ENCODE peak calls at places on chromosomes 2 and 18, in ten cellular contexts. A, R, I, T, F, X, L, V, H and Q are unnamed samples.
A peak's percentile ranks its signal among the peaks of the same experiment; 100 is the strongest.

GRCh38 chr2:41722668-41723369 is 325.0 kb upstream of the PKDCC start:
- DNase-seq in A (peak; percentile 33), R (no peak), I (no peak), T (no peak), F (no peak), X (peak; percentile 29), L (peak; percentile 24), V (no peak), H (peak; percentile 56), Q (no peak)

GRCh38 chr2:167177196-167177595 is 288.9 kb downstream of the XIRP2 start:
- DNase-seq in A (no peak), R (no peak), I (no peak), T (no peak), F (no peak), X (no peak), L (no peak), V (no peak), H (no peak), Q (no peak)

GRCh38 chr2:160613466-160614153 is 120.0 kb upstream of the RBMS1 start:
- DNase-seq in A (peak; percentile 34), R (no peak), I (no peak), T (no peak), F (no peak), X (no peak), L (no peak), V (no peak), H (no peak), Q (no peak)

GRCh38 chr2:132761437-132761836 is 91.4 kb upstream of the LYPD1 start:
- DNase-seq in A (no peak), R (no peak), I (no peak), T (no peak), F (no peak), X (no peak), L (no peak), V (no peak), H (no peak), Q (no peak)

GRCh38 chr2:36438454-36438977 is 82.9 kb downstream of the CRIM1 start:
- DNase-seq in A (peak; percentile 76), R (peak; percentile 73), I (no peak), T (peak; percentile 43), F (no peak), X (no peak), L (no peak), V (no peak), H (no peak), Q (no peak)

GRCh38 chr2:58925676-58926081 is 684.6 kb upstream of the FANCL start:
- DNase-seq in A (no peak), R (no peak), I (no peak), T (no peak), F (no peak), X (no peak), L (no peak), V (no peak), H (no peak), Q (no peak)

GRCh38 chr2:215737496-215737895 is 275.9 kb downstream of the MREG start:
- DNase-seq in A (no peak), R (no peak), I (no peak), T (no peak), F (no peak), X (no peak), L (no peak), V (no peak), H (no peak), Q (no peak)

GRCh38 chr2:152558174-152559091 is 158.8 kb downstream of the PRPF40A start:
- DNase-seq in A (no peak), R (no peak), I (no peak), T (no peak), F (no peak), X (no peak), L (no peak), V (no peak), H (no peak), Q (no peak)

GRCh38 chr18:26480897-26481795 is 67.2 kb downstream of the KCTD1 start:
- DNase-seq in A (peak; percentile 92), R (peak; percentile 95), I (no peak), T (peak; percentile 93), F (no peak), X (no peak), L (no peak), V (no peak), H (no peak), Q (no peak)

GRCh38 chr2:33559986-33560385 is 39.1 kb downstream of the FAM98A start:
- DNase-seq in A (no peak), R (no peak), I (no peak), T (no peak), F (no peak), X (no peak), L (no peak), V (no peak), H (no peak), Q (no peak)

GRCh38 chr2:181764095-181764963 is 84.0 kb upstream of the NEUROD1 start:
- DNase-seq in A (peak; percentile 40), R (no peak), I (no peak), T (no peak), F (peak; percentile 36), X (no peak), L (no peak), V (no peak), H (no peak), Q (no peak)

GRCh38 chr2:191155608-191156071 is 4.8 kb upstream of the STAT4 start:
- DNase-seq in A (peak; percentile 69), R (peak; percentile 68), I (no peak), T (peak; percentile 42), F (no peak), X (no peak), L (no peak), V (no peak), H (no peak), Q (no peak)
- TF ChIP-seq CTCF in A (peak; percentile 56), R (peak; percentile 60), I (no peak), T (peak; percentile 72), F (peak; percentile 41), X (peak; percentile 18), L (peak; percentile 39), V (peak; percentile 88), H (peak; percentile 60), Q (peak; percentile 50)

GRCh38 chr2:233492078-233492477 is 74.5 kb downstream of the USP40 start:
- DNase-seq in A (no peak), R (no peak), I (no peak), T (no peak), F (no peak), X (no peak), L (no peak), V (no peak), H (no peak), Q (no peak)
- TF ChIP-seq POLR2A in A (no peak), R (no peak), I (no peak), T (no peak), F (no peak), X (no peak), L (no peak), V (no peak), H (no peak), Q (no peak)

GRCh38 chr2:72961036-72961720 is 43.9 kb downstream of the EMX1 start:
- DNase-seq in A (no peak), R (no peak), I (no peak), T (no peak), F (no peak), X (no peak), L (no peak), V (no peak), H (no peak), Q (no peak)

GRCh38 chr2:72962911-72963310 is 45.6 kb downstream of the EMX1 start:
- DNase-seq in A (no peak), R (no peak), I (no peak), T (no peak), F (no peak), X (no peak), L (no peak), V (no peak), H (no peak), Q (no peak)

GRCh38 chr2:72963423-72964145 is 46.3 kb downstream of the EMX1 start:
- DNase-seq in A (peak; percentile 14), R (no peak), I (no peak), T (no peak), F (no peak), X (no peak), L (no peak), V (no peak), H (no peak), Q (no peak)

GRCh38 chr2:72959995-72960981 is 43.0 kb downstream of the EMX1 start:
- DNase-seq in A (no peak), R (no peak), I (no peak), T (no peak), F (no peak), X (no peak), L (no peak), V (no peak), H (no peak), Q (no peak)

DNA sequence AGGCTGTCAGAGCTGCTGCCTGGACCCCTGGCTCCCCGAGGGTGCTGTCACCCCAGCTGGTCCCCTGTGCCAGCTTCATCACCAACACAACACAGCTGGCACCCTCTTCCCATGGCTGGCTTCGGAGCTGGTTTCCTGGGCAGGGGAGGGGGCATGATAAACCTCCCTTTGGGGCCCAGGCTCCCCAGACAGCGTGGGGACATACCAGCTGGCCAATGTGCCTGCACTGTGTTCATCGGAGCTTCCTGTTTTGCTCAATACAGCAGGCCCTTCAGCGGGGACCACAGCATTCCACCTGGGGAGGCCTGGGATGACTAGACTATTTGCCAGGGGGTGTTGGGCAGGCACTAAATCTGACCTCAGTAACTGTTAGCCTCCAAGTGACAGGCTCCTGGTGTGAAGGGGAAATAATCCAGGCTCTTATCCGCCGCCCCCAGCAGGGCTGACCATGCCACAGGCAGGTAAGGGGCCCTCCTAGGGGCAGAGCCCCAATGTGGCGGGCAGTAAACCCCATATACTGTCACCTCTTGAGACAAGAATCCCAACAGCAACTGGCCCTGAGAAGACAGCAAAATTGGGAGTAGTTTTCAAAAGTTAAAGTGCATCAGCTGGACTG is 44.6 kb downstream of the EMX1 start:
- DNase-seq in A (no peak), R (no peak), I (no peak), T (no peak), F (no peak), X (no peak), L (no peak), V (no peak), H (no peak), Q (no peak)
- H3K4me1 ChIP-seq in A (no peaks in the 10 kb centered on the region), R (no peaks in the 10 kb centered on the region), I (no peaks in the 10 kb centered on the region), T (no peaks in the 10 kb centered on the region), F (peaks cover 10% of the 10 kb centered on the region), X (no peaks in the 10 kb centered on the region), L (no peaks in the 10 kb centered on the region), V (no peaks in the 10 kb centered on the region), H (no peaks in the 10 kb centered on the region), Q (no peaks in the 10 kb centered on the region)

DNA sequence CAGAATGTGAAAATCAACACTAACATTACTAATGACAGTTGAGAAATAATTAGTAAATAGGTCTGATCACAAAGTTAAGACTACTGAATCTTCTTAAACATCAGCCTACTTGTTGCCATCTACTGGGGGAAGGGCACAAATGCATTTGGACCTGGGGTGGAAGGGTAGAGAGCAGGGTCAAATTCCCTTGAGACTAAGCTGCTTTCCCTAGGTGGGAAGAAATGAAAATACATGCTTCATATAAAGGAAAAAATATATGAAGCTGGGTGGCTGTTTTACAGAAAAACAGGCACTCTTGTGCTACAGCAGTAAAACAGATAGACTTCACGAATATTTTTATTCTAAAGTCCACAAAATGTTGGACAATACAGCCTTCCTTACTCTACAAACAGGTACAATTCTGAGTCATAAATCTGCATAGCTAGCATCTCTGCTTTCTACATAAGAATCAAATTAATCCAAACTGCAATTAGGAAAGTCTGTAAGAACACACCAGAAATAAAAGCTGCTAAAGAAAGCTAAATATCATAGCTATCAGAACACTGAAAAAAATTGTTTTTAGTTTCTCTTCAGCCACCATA is 10.9 kb downstream of the TRIP12 start:
- DNase-seq in A (peak; percentile 46), R (peak; percentile 31), I (no peak), T (no peak), F (no peak), X (no peak), L (no peak), V (no peak), H (peak; percentile 53), Q (no peak)
- TF ChIP-seq CTCF in A (peak; percentile 15), R (peak; percentile 40), I (no peak), T (peak; percentile 34), F (peak; percentile 38), X (no peak), L (peak; percentile 18), V (peak; percentile 60), H (peak; percentile 44), Q (no peak)